ENCODE peak calls at places on chromosome 3, in five cellular contexts. One of them, this sample, is unnamed.

GRCh38 chr3:142577701-142578308 is 728 bp downstream of the ATR start:
- DNase-seq in choroid plexus epithelial cell: peak; percentile 31
- DNase-seq in A549: no peak
- DNase-seq in astrocyte of the spinal cord: peak; percentile 54
- DNase-seq in GM12864: no peak
- DNase-seq in this sample: peak; percentile 10

GRCh38 chr3:47664519-47664918 is 85.9 kb upstream of the CSPG5 start:
- DNase-seq in choroid plexus epithelial cell: peak; percentile 16
- DNase-seq in A549: peak; percentile 33
- DNase-seq in astrocyte of the spinal cord: peak; percentile 15
- DNase-seq in GM12864: no peak
- DNase-seq in this sample: peak; percentile 28

GRCh38 chr3:15667484-15667883 is 65.9 kb downstream of the BTD start:
- DNase-seq in choroid plexus epithelial cell: no peak
- DNase-seq in A549: no peak
- DNase-seq in astrocyte of the spinal cord: no peak
- DNase-seq in GM12864: no peak
- DNase-seq in this sample: peak; percentile 44

GRCh38 chr3:46162975-46163550 is 45.0 kb downstream of the CCR1 start:
- DNase-seq in choroid plexus epithelial cell: peak; percentile 6
- DNase-seq in A549: no peak
- DNase-seq in astrocyte of the spinal cord: no peak
- DNase-seq in GM12864: no peak
- DNase-seq in this sample: no peak

GRCh38 chr3:149593416-149594160 is 64.2 kb downstream of the WWTR1 start:
- DNase-seq in choroid plexus epithelial cell: no peak
- DNase-seq in A549: no peak
- DNase-seq in astrocyte of the spinal cord: no peak
- DNase-seq in GM12864: no peak
- DNase-seq in this sample: no peak

GRCh38 chr3:10835406-10835805 is 19.4 kb downstream of the SLC6A11 start:
- DNase-seq in choroid plexus epithelial cell: no peak
- DNase-seq in A549: no peak
- DNase-seq in astrocyte of the spinal cord: no peak
- DNase-seq in GM12864: no peak
- DNase-seq in this sample: no peak

GRCh38 chr3:190044974-190045373 is 75.7 kb downstream of the P3H2 start:
- DNase-seq in choroid plexus epithelial cell: no peak
- DNase-seq in A549: no peak
- DNase-seq in astrocyte of the spinal cord: no peak
- DNase-seq in GM12864: no peak
- DNase-seq in this sample: no peak

GRCh38 chr3:126498936-126499335 is 18.6 kb downstream of the UROC1 start:
- DNase-seq in choroid plexus epithelial cell: no peak
- DNase-seq in A549: no peak
- DNase-seq in astrocyte of the spinal cord: no peak
- DNase-seq in GM12864: no peak
- DNase-seq in this sample: no peak

GRCh38 chr3:79032686-79033318 is 735.0 kb downstream of the ROBO1 start:
- DNase-seq in choroid plexus epithelial cell: peak; percentile 81
- DNase-seq in A549: no peak
- DNase-seq in astrocyte of the spinal cord: peak; percentile 69
- DNase-seq in GM12864: no peak
- DNase-seq in this sample: peak; percentile 62

GRCh38 chr3:173785004-173785403 is 387.5 kb downstream of the NLGN1 start:
- DNase-seq in choroid plexus epithelial cell: no peak
- DNase-seq in A549: no peak
- DNase-seq in astrocyte of the spinal cord: no peak
- DNase-seq in GM12864: no peak
- DNase-seq in this sample: no peak

GRCh38 chr3:3817870-3818269 is 18.6 kb downstream of the LRRN1 start:
- DNase-seq in choroid plexus epithelial cell: no peak
- DNase-seq in A549: no peak
- DNase-seq in astrocyte of the spinal cord: no peak
- DNase-seq in GM12864: no peak
- DNase-seq in this sample: no peak

GRCh38 chr3:96813134-96813819 is 1.1 kb upstream of the EPHA6 start:
- DNase-seq in choroid plexus epithelial cell: peak; percentile 68
- DNase-seq in A549: peak; percentile 63
- DNase-seq in astrocyte of the spinal cord: peak; percentile 73
- DNase-seq in GM12864: peak; percentile 41
- DNase-seq in this sample: peak; percentile 90

GRCh38 chr3:186107148-186108105 is 1.5 kb downstream of the ETV5 start:
- DNase-seq in choroid plexus epithelial cell: peak; percentile 78
- DNase-seq in A549: peak; percentile 54
- DNase-seq in astrocyte of the spinal cord: peak; percentile 81
- DNase-seq in GM12864: no peak
- DNase-seq in this sample: peak; percentile 62
- TF ChIP-seq CTCF in choroid plexus epithelial cell: no peak
- TF ChIP-seq CTCF in A549: no peak
- TF ChIP-seq CTCF in astrocyte of the spinal cord: no peak
- TF ChIP-seq CTCF in GM12864: no peak
- TF ChIP-seq CTCF in this sample: no peak

GRCh38 chr3:185153861-185154629 is 1.2 kb upstream of the C3orf70 start:
- DNase-seq in choroid plexus epithelial cell: no peak
- DNase-seq in A549: no peak
- DNase-seq in astrocyte of the spinal cord: no peak
- DNase-seq in GM12864: no peak
- DNase-seq in this sample: no peak
- H3K4me3 ChIP-seq in choroid plexus epithelial cell: no peak overlapping the region
- H3K4me3 ChIP-seq in A549: no peak overlapping the region
- H3K4me3 ChIP-seq in astrocyte of the spinal cord: no peak overlapping the region
- H3K4me3 ChIP-seq in GM12864: no peak overlapping the region
- H3K4me3 ChIP-seq in this sample: no peak overlapping the region

DNA sequence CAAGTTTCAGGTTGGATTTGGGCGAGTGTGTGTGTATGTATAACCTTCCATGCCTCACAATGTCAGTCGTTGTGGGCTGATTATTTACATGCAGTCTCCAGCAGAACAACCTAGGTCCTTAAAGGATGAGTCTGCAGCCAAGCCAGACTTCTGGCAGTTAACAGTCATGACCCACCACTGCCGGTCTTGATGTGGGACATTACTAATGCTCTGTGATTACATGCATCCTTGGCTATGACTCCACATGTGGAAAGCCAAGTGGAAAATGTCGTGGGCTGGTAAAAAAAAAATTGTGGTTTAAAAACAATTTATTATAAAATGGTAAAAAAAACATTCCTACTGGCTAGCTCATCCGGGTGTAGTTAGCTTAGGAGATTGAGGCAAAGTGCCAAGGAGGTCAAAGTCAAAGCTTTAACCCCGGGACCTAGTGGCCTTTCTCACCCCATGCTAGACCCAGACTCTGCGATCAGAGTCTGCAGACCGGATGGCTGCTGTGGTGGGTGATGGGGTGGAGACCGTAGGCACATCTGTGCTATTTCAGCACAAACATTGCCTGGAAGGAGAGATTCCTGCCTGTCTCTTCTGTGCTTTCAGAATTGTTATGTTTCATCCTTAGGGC is 6.8 kb downstream of the RARRES1 start:
- DNase-seq in choroid plexus epithelial cell: peak; percentile 98
- DNase-seq in A549: peak; percentile 60
- DNase-seq in astrocyte of the spinal cord: peak; percentile 99
- DNase-seq in GM12864: no peak
- DNase-seq in this sample: no peak
- TF ChIP-seq CTCF in choroid plexus epithelial cell: no peak
- TF ChIP-seq CTCF in A549: no peak
- TF ChIP-seq CTCF in astrocyte of the spinal cord: no peak
- TF ChIP-seq CTCF in GM12864: no peak
- TF ChIP-seq CTCF in this sample: no peak

GRCh38 chr3:179565496-179565895 is 2.8 kb downstream of the ACTL6A start:
- DNase-seq in choroid plexus epithelial cell: no peak
- DNase-seq in A549: no peak
- DNase-seq in astrocyte of the spinal cord: no peak
- DNase-seq in GM12864: no peak
- DNase-seq in this sample: peak; percentile 34
- H3K4me3 ChIP-seq in choroid plexus epithelial cell: no peak overlapping the region
- H3K4me3 ChIP-seq in A549: no peak overlapping the region
- H3K4me3 ChIP-seq in astrocyte of the spinal cord: no peak overlapping the region
- H3K4me3 ChIP-seq in GM12864: no peak overlapping the region
- H3K4me3 ChIP-seq in this sample: no peak overlapping the region

GRCh38 chr3:71153753-71154152 is 429.8 kb downstream of the FOXP1 start:
- DNase-seq in choroid plexus epithelial cell: no peak
- DNase-seq in A549: no peak
- DNase-seq in astrocyte of the spinal cord: no peak
- DNase-seq in GM12864: no peak
- DNase-seq in this sample: no peak

GRCh38 chr3:71154846-71155245 is 428.7 kb downstream of the FOXP1 start:
- DNase-seq in choroid plexus epithelial cell: peak; percentile 35
- DNase-seq in A549: no peak
- DNase-seq in astrocyte of the spinal cord: no peak
- DNase-seq in GM12864: no peak
- DNase-seq in this sample: no peak

GRCh38 chr3:71152039-71152891 is 431.3 kb downstream of the FOXP1 start:
- DNase-seq in choroid plexus epithelial cell: no peak
- DNase-seq in A549: no peak
- DNase-seq in astrocyte of the spinal cord: no peak
- DNase-seq in GM12864: no peak
- DNase-seq in this sample: no peak

GRCh38 chr3:71150293-71150954 is 433.1 kb downstream of the FOXP1 start:
- DNase-seq in choroid plexus epithelial cell: peak; percentile 62
- DNase-seq in A549: no peak
- DNase-seq in astrocyte of the spinal cord: peak; percentile 31
- DNase-seq in GM12864: no peak
- DNase-seq in this sample: peak; percentile 40

DNA sequence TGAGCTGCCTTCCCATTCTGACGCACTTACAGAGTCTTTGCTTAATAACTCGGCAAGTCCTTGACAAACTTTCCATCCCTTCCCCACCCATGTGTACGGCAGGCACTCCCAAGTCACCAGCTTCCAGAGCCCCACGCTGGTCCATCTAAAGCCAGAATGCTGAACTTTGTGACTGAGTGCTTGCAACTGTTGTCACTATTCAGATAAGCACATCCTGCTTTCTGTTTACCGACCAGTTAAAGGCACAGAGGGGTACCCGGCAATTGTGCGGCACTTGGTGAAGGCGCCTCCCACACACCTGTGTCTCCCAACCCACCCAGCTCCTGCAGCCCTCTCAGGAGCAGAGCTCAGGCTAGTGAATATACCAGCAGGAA is 430.6 kb downstream of the FOXP1 start:
- DNase-seq in choroid plexus epithelial cell: no peak
- DNase-seq in A549: no peak
- DNase-seq in astrocyte of the spinal cord: no peak
- DNase-seq in GM12864: no peak
- DNase-seq in this sample: no peak
- TF ChIP-seq CTCF in choroid plexus epithelial cell: no peak
- TF ChIP-seq CTCF in A549: no peak
- TF ChIP-seq CTCF in astrocyte of the spinal cord: no peak
- TF ChIP-seq CTCF in GM12864: no peak
- TF ChIP-seq CTCF in this sample: no peak

GRCh38 chr3:67602816-67603215 is 51.6 kb downstream of the SUCLG2 start:
- DNase-seq in choroid plexus epithelial cell: no peak
- DNase-seq in A549: no peak
- DNase-seq in astrocyte of the spinal cord: no peak
- DNase-seq in GM12864: no peak
- DNase-seq in this sample: no peak
- H3K4me3 ChIP-seq in choroid plexus epithelial cell: no peak overlapping the region
- H3K4me3 ChIP-seq in A549: no peak overlapping the region
- H3K4me3 ChIP-seq in astrocyte of the spinal cord: no peak overlapping the region
- H3K4me3 ChIP-seq in GM12864: no peak overlapping the region
- H3K4me3 ChIP-seq in this sample: no peak overlapping the region

GRCh38 chr3:37308247-37308646 is 133.9 kb upstream of the LRRFIP2 start:
- DNase-seq in choroid plexus epithelial cell: peak; percentile 63
- DNase-seq in A549: peak; percentile 36
- DNase-seq in astrocyte of the spinal cord: peak; percentile 49
- DNase-seq in GM12864: no peak
- DNase-seq in this sample: peak; percentile 23
- TF ChIP-seq CTCF in choroid plexus epithelial cell: no peak
- TF ChIP-seq CTCF in A549: peak; percentile 30
- TF ChIP-seq CTCF in astrocyte of the spinal cord: peak; percentile 39
- TF ChIP-seq CTCF in GM12864: no peak
- TF ChIP-seq CTCF in this sample: peak; percentile 28

DNA sequence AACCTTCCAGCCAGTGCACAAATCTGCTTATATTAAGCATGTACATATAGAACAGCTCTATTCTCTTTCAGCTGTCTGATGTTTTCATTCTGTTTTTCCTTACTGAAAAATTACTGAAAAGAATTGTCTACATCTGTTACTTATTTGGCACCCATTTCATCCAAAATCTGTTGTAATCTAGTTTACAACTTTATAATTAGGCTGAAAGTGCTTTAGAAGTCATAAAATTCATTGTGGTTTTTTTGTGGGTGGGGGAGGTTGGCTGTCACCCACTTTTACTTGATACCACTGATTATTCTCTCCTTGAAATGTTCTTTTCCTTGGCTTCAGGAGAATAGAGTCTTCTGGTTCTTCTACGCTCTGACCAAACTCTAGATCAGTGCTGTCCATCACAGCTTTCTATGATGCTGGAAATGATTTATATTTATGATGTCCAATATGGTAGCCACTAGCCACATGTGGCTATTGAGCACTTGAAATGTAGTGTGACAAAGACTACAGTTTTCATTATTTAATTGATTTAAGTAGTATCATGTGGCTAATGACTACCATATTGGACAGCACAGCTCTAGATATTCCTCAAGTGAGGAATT is 2.7 kb downstream of the LNP1 start:
- DNase-seq in choroid plexus epithelial cell: no peak
- DNase-seq in A549: no peak
- DNase-seq in astrocyte of the spinal cord: no peak
- DNase-seq in GM12864: no peak
- DNase-seq in this sample: no peak
- H3K4me3 ChIP-seq in choroid plexus epithelial cell: no peak overlapping the region
- H3K4me3 ChIP-seq in A549: no peak overlapping the region
- H3K4me3 ChIP-seq in astrocyte of the spinal cord: no peak overlapping the region
- H3K4me3 ChIP-seq in GM12864: peak overlapping the region; percentile 99
- H3K4me3 ChIP-seq in this sample: peak overlapping the region; percentile 99

This sample was measured in GM12865.